ENCODE peak calls at places on chromosomes 12 and 14, in nine cellular contexts. K, U, M, X, I, Z, F, T and E are unnamed samples.

GRCh38 chr12:120713861-120714482 is 3.7 kb downstream of the UNC119B start:
- DNase-seq in F (peak; percentile 86), K (peak; percentile 78), X (no peak), Z (peak; percentile 87), T (peak; percentile 89), U (no peak), I (peak; percentile 81), M (peak; percentile 91), E (peak; percentile 87)

GRCh38 chr12:83147341-83147740 is 460.6 kb downstream of the TMTC2 start:
- DNase-seq in U (no peak), F (no peak), Z (no peak), T (no peak), M (no peak), K (no peak), X (no peak), I (no peak), E (no peak)

GRCh38 chr12:124921200-124922008 is 7.0 kb upstream of the UBC start:
- DNase-seq in X (no peak), M (peak; percentile 66), U (no peak), I (no peak), T (no peak), F (no peak), K (peak; percentile 91), Z (peak; percentile 71), E (peak; percentile 28)

GRCh38 chr14:93960108-93960475 is 16.3 kb downstream of the ASB2 start:
- DNase-seq in K (no peak), I (no peak), Z (no peak), T (no peak), F (no peak), U (no peak), M (no peak), X (no peak), E (no peak)

GRCh38 chr12:5510251-5510805 is 78.4 kb downstream of the NTF3 start:
- DNase-seq in K (no peak), U (peak; percentile 47), M (no peak), I (no peak), Z (no peak), T (no peak), X (no peak), F (no peak), E (no peak)

GRCh38 chr12:29072631-29073030 is 76.4 kb upstream of the FAR2 start:
- DNase-seq in M (no peak), I (no peak), X (no peak), F (no peak), U (no peak), Z (no peak), T (no peak), K (no peak), E (no peak)

GRCh38 chr12:95623554-95624170 is 72.4 kb upstream of the USP44 start:
- DNase-seq in I (peak; percentile 84), M (peak; percentile 85), K (peak; percentile 75), X (peak; percentile 89), U (peak; percentile 81), F (peak; percentile 44), T (peak; percentile 70), Z (peak; percentile 93), E (peak; percentile 80)

GRCh38 chr12:52193991-52194390 is 2.2 kb upstream of the KRT80 start:
- DNase-seq in T (no peak), I (no peak), F (no peak), Z (peak; percentile 76), M (peak; percentile 85), U (no peak), X (no peak), K (no peak), E (no peak)

GRCh38 chr14:33848706-33849454 is 102.0 kb downstream of the EGLN3 start:
- DNase-seq in Z (peak; percentile 70), T (peak; percentile 50), K (peak; percentile 48), F (peak; percentile 67), I (peak; percentile 84), X (no peak), M (peak; percentile 94), U (no peak), E (peak; percentile 20)

GRCh38 chr12:122421263-122421814 is 1.1 kb downstream of the CLIP1 start:
- DNase-seq in I (no peak), M (peak; percentile 39), K (peak; percentile 34), U (no peak), T (peak; percentile 72), Z (peak; percentile 61), X (peak; percentile 77), F (peak; percentile 26), E (peak; percentile 41)

GRCh38 chr12:958449-959123 is 9.1 kb upstream of the RAD52 start:
- DNase-seq in X (no peak), T (no peak), K (no peak), M (no peak), U (no peak), I (no peak), F (no peak), Z (peak; percentile 58), E (no peak)

GRCh38 chr14:55249423-55249822 is 21.8 kb upstream of the FBXO34 start:
- DNase-seq in K (peak; percentile 39), Z (peak; percentile 30), U (no peak), M (no peak), X (no peak), F (no peak), T (peak; percentile 30), I (no peak), E (peak; percentile 76)

GRCh38 chr14:72444701-72445100 is 449.2 kb downstream of the DPF3 start:
- DNase-seq in I (no peak), F (no peak), X (no peak), K (no peak), Z (no peak), M (no peak), U (no peak), T (no peak), E (no peak)

GRCh38 chr12:20646239-20646827 is 48.8 kb upstream of the SLCO1C1 start:
- DNase-seq in M (peak; percentile 57), K (peak; percentile 53), T (peak; percentile 75), F (no peak), I (peak; percentile 17), X (no peak), U (no peak), Z (peak; percentile 75), E (peak; percentile 37)

GRCh38 chr14:99672506-99673327 is 11.4 kb upstream of the CYP46A1 start:
- DNase-seq in X (peak; percentile 49), K (no peak), I (no peak), Z (no peak), T (peak; percentile 39), U (no peak), F (no peak), M (no peak), E (no peak)

GRCh38 chr12:109994262-109995175 is 1.6 kb downstream of the GIT2 start:
- DNase-seq in T (peak; percentile 49), X (no peak), Z (peak; percentile 50), U (no peak), M (no peak), K (no peak), I (no peak), F (no peak), E (no peak)

GRCh38 chr12:123983822-123984485 is 10.9 kb downstream of the ZNF664 start:
- DNase-seq in X (no peak), K (peak; percentile 53), Z (peak; percentile 85), M (peak; percentile 78), T (peak; percentile 82), U (no peak), I (peak; percentile 51), F (peak; percentile 51), E (peak; percentile 51)

GRCh38 chr14:34722723-34723545 is 8.5 kb upstream of the CFL2 start:
- DNase-seq in X (no peak), U (no peak), F (peak; percentile 31), T (peak; percentile 65), K (peak; percentile 37), Z (peak; percentile 73), M (peak; percentile 52), I (peak; percentile 75), E (peak; percentile 71)

GRCh38 chr14:33914676-33915516 is 36.0 kb downstream of the EGLN3 start:
- DNase-seq in T (no peak), K (peak; percentile 28), X (no peak), I (peak; percentile 42), F (peak; percentile 63), Z (peak; percentile 90), M (no peak), U (no peak), E (peak; percentile 10)